ENCODE peak calls at places on chromosomes 11 and 22, in nine cellular contexts. Q, R, P, S, A, F, C, T and O are unnamed samples. For H3K4me1, the result is how much of the 10 kb centered on the place peaks cover.

GRCh38 chr22:42961815-42962214 is 53.1 kb downstream of the PACSIN2 start:
- DNase-seq in C (no peak), A (no peak), R (no peak), S (no peak), T (no peak), Q (no peak), F (no peak), P (no peak), O (no peak)

GRCh38 chr11:60954421-60954820 is 2.4 kb upstream of the SLC15A3 start:
- DNase-seq in R (no peak), T (peak), C (no peak), Q (no peak), P (no peak), A (no peak), F (no peak), S (no peak), O (no peak)

GRCh38 chr22:37454857-37455686 is 27.8 kb upstream of the ELFN2 start:
- DNase-seq in S (peak), C (peak), P (no peak), F (no peak), R (peak), T (no peak), A (no peak), Q (no peak), O (no peak)

GRCh38 chr11:94845622-94846021 is 77.5 kb downstream of the AMOTL1 start:
- DNase-seq in A (no peak), T (no peak), R (peak), P (no peak), Q (no peak), C (no peak), F (no peak), S (no peak), O (peak)

GRCh38 chr11:32088117-32088941 is 2.5 kb upstream of the RCN1 start:
- DNase-seq in T (no peak), R (peak), A (no peak), P (no peak), S (no peak), F (peak), C (peak), Q (peak), O (no peak)

GRCh38 chr11:57180964-57181363 is 789 bp upstream of the LRRC55 start:
- DNase-seq in T (no peak), R (no peak), C (no peak), F (no peak), S (no peak), Q (no peak), P (no peak), A (no peak), O (no peak)

GRCh38 chr11:63945482-63946163 is 6.8 kb downstream of the NAA40 start:
- DNase-seq in C (peak), R (peak), P (peak), A (peak), Q (peak), S (peak), F (peak), T (no peak), O (peak)

GRCh38 chr11:85875505-85875904 is 20.3 kb downstream of the CCDC83 start:
- DNase-seq in T (no peak), A (no peak), R (no peak), P (no peak), C (no peak), Q (no peak), S (no peak), F (no peak), O (no peak)

GRCh38 chr11:43614214-43614613 is 66.3 kb upstream of the HSD17B12 start:
- DNase-seq in F (no peak), P (no peak), C (no peak), Q (no peak), R (no peak), A (no peak), T (no peak), S (no peak), O (no peak)

GRCh38 chr11:10786451-10786850 is 22.3 kb downstream of the EIF4G2 start:
- DNase-seq in R (no peak), P (no peak), A (no peak), F (no peak), Q (no peak), S (no peak), T (no peak), C (no peak), O (no peak)

GRCh38 chr22:20435436-20436308 is 2.0 kb downstream of the SCARF2 start:
- DNase-seq in P (no peak), F (no peak), S (no peak), R (no peak), Q (no peak), T (peak), C (no peak), A (no peak), O (no peak)

GRCh38 chr11:116792869-116793475 is 1.3 kb upstream of the APOA5 start:
- DNase-seq in P (no peak), S (no peak), R (no peak), C (no peak), T (no peak), A (no peak), F (no peak), Q (no peak), O (no peak)

GRCh38 chr22:45353816-45354215 is 44.1 kb downstream of the FAM118A start:
- DNase-seq in R (no peak), T (no peak), Q (no peak), P (no peak), A (no peak), F (no peak), C (no peak), S (no peak), O (no peak)

GRCh38 chr22:20009018-20009482 is 7.6 kb downstream of the ARVCF start:
- DNase-seq in R (no peak), Q (no peak), A (no peak), S (no peak), P (no peak), T (peak), C (no peak), F (no peak), O (no peak)

GRCh38 chr22:22201185-22201924 is 43.2 kb upstream of the VPREB1 start:
- DNase-seq in T (peak), C (peak), A (peak), Q (no peak), R (peak), S (no peak), F (no peak), P (peak), O (peak)

GRCh38 chr11:70522613-70523311 is 124.4 kb downstream of the CTTN start:
- DNase-seq in T (peak), A (no peak), C (no peak), Q (no peak), S (no peak), P (peak), R (peak), F (no peak), O (no peak)

GRCh38 chr11:71437399-71437798 is 10.8 kb downstream of the DHCR7 start:
- DNase-seq in F (no peak), C (no peak), S (no peak), Q (no peak), A (no peak), P (no peak), T (no peak), R (no peak), O (no peak)

GRCh38 chr11:46249103-46249942 is 28.1 kb upstream of the CREB3L1 start:
- DNase-seq in Q (no peak), R (no peak), C (peak), F (no peak), S (no peak), A (no peak), T (no peak), P (no peak), O (no peak)

GRCh38 chr11:43947815-43948214 is 5.4 kb downstream of the C11orf96 start:
- DNase-seq in F (peak), R (no peak), S (no peak), C (no peak), P (no peak), Q (peak), A (no peak), T (peak), O (no peak)

GRCh38 chr11:65083834-65084597 is at the start of the genes CDCA5 and ZFPL1:
- DNase-seq in Q (peak), P (peak), S (peak), R (peak), A (peak), T (peak), F (peak), C (peak), O (peak)
- TF ChIP-seq POLR2A in Q (peak), P (peak), S (peak), R (no peak), A (peak), T (no peak), F (peak), C (peak), O (peak)

DNA sequence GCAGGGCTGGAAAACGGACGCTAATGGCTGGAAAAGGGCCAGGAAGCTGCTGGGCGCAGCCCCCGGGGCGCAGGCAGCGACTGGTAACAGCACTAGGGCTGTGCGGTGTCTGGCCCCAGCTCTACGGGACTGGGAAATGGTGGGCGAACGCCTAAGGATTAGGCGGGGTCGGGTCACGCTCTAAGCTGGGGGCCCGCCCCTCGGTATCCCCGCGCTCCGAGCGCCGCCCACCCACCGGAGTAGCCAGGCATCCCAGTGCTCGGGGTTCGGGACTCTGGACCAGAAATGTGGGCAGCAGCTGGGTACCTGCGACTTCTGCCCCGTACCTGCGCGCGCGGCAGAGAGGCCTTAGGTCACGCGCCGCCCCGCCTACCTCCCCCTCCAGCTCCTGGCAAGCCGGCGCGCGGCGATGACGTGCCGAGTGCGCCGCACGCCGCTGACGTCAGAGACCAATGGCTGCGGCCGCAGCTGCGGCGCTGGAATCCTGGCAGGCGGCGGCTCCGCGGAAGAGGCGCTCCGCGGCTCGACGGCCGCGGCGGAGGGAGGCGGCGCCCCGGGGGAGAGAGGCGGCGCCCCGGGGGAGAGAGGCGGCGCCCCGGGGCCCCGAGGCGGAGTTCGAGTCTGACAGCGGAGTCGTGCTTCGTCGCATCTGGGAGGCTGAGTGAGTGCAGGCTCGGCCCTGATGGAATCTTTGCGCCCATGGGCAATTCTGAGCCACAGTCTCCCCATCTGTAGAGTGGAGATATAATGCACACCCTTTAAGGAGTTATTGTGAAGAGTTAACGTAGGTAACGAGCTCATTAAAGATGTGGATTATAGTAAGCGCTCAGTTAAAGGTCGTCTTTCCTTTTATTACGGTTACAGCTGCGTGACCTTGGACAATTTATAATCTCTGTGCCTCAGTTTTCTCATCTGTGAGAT is at the start of the genes HPS4 and SRRD:
- DNase-seq in Q (peak), R (peak), C (peak), P (peak), F (peak), S (peak), T (peak), A (peak), O (peak)
- H3K4me1 ChIP-seq in Q (under half), R (half or more), C (under half), P (under half), F (under half), S (under half), T (half or more), A (under half), O (under half)

GRCh38 chr22:39519681-39520053 is 695 bp upstream of the ATF4 start:
- DNase-seq in F (peak), A (no peak), Q (no peak), P (peak), S (no peak), R (peak), C (peak), T (no peak), O (no peak)
- TF ChIP-seq POLR2A in F (peak), A (peak), Q (peak), P (no peak), S (peak), R (no peak), C (no peak), T (peak), O (peak)

GRCh38 chr22:26564181-26564580 is 25.8 kb downstream of the TPST2 start:
- DNase-seq in S (no peak), F (no peak), R (no peak), C (no peak), P (no peak), A (no peak), Q (no peak), T (no peak), O (peak)
- H3K4me1 ChIP-seq in S (under half), F (under half), R (under half), C (under half), P (under half), A (under half), Q (under half), T (half or more), O (under half)

GRCh38 chr11:129375731-129376657 is at the start of gene BARX2:
- DNase-seq in Q (no peak), T (no peak), S (peak), C (no peak), F (no peak), R (peak), P (peak), A (no peak), O (peak)
- TF ChIP-seq POLR2A in Q (no peak), T (no peak), S (no peak), C (no peak), F (no peak), R (no peak), P (peak), A (no peak), O (no peak)

DNA sequence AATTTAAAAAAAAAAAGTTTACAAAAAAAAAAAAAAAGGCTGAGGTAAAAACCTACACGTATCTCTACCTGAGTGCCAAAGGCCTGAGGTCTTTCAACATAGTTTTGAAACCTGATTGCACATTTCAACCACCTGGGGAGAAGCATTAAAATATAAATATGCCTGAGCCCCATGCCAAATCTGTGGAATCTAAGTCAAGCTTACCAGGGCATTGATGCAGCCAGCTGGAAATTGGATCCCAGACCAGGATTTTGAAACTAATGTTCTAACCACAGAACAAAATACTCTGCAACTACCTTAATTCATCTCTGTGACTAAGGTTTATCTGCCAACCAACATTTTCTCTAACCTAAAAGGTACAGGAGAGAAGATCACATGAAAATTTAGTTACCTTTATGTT is 38.8 kb upstream of the CHRNA10 start:
- DNase-seq in T (no peak), P (no peak), C (no peak), Q (no peak), S (no peak), A (no peak), F (no peak), R (no peak), O (no peak)
- H3K4me1 ChIP-seq in T (under half), P (under half), C (under half), Q (under half), S (under half), A (under half), F (under half), R (under half), O (under half)